ENCODE peak calls at places on chromosomes 3 and 15, in ten cellular contexts. B is stimulated activated CD4-positive, alpha-beta T cell treated with anti-CD3 and anti-CD28 coated beads, Interleukin-2, amount 100 ng/mL, for 48 hours; V is HTR-8/SVneo; M is RWPE1; G is NCI-H774; O is Ammon's horn; P is anterior cingulate cortex; A is amniotic epithelial cell; Z is NCI-H1092 treated with DMSO at 0.1 percent for 48 hours; S is naive thymus-derived CD8-positive, alpha-beta T cell. Q is an unnamed sample.

GRCh38 chr15:77599899-77600298 is 32.8 kb downstream of the LINGO1 start:
- DNase-seq in B (no peak), V (peak), M (peak), G (peak), O (peak), P (peak), A (peak), Z (peak), S (no peak), Q (no peak)

GRCh38 chr3:12955651-12956315 is 114.4 kb upstream of the RPL32 start:
- DNase-seq in B (no peak), V (no peak), M (no peak), G (no peak), O (no peak), P (no peak), A (no peak), Z (no peak), S (no peak), Q (no peak)

GRCh38 chr3:79002465-79003372 is 765.1 kb downstream of the ROBO1 start:
- DNase-seq in B (no peak), V (no peak), M (no peak), G (no peak), O (no peak), P (no peak), A (no peak), Z (no peak), S (no peak), Q (no peak)

GRCh38 chr3:18079739-18080138 is 337.3 kb upstream of the TBC1D5 start:
- DNase-seq in B (no peak), V (no peak), M (no peak), G (no peak), O (no peak), P (no peak), A (no peak), Z (no peak), S (no peak), Q (no peak)

GRCh38 chr15:92151741-92152140 is 241.9 kb upstream of the ST8SIA2 start:
- DNase-seq in B (no peak), V (no peak), M (no peak), G (no peak), O (no peak), P (no peak), A (no peak), Z (no peak), S (no peak), Q (no peak)

GRCh38 chr3:161403251-161403650 is 31.9 kb upstream of the SPTSSB start:
- DNase-seq in B (no peak), V (peak), M (peak), G (no peak), O (no peak), P (no peak), A (peak), Z (no peak), S (no peak), Q (no peak)

GRCh38 chr3:31980530-31981205 is 394 bp downstream of the OSBPL10 start:
- DNase-seq in B (peak), V (peak), M (no peak), G (peak), O (peak), P (no peak), A (peak), Z (peak), S (peak), Q (peak)

GRCh38 chr15:85733415-85733814 is 61.3 kb downstream of the KLHL25 start:
- DNase-seq in B (no peak), V (no peak), M (no peak), G (no peak), O (no peak), P (no peak), A (peak), Z (no peak), S (no peak), Q (no peak)

GRCh38 chr3:172034786-172035685 is 4.3 kb upstream of the FNDC3B start:
- DNase-seq in B (no peak), V (peak), M (peak), G (no peak), O (peak), P (no peak), A (peak), Z (peak), S (no peak), Q (no peak)

GRCh38 chr3:177483182-177483967 is 286.1 kb upstream of the TBL1XR1 start:
- DNase-seq in B (no peak), V (no peak), M (no peak), G (peak), O (no peak), P (no peak), A (no peak), Z (no peak), S (no peak), Q (no peak)

GRCh38 chr3:12938258-12938711 is 96.9 kb upstream of the RPL32 start:
- DNase-seq in B (no peak), V (no peak), M (no peak), G (no peak), O (no peak), P (no peak), A (no peak), Z (no peak), S (no peak), Q (no peak)

GRCh38 chr3:106067711-106068110 is 198.9 kb upstream of the CBLB start:
- DNase-seq in B (no peak), V (no peak), M (no peak), G (no peak), O (no peak), P (no peak), A (no peak), Z (no peak), S (no peak), Q (no peak)

GRCh38 chr3:41598804-41599481 is 363.0 kb downstream of the ULK4 start:
- DNase-seq in B (no peak), V (no peak), M (no peak), G (no peak), O (no peak), P (no peak), A (peak), Z (no peak), S (no peak), Q (no peak)

GRCh38 chr15:51424780-51425179 is 83.3 kb downstream of the GLDN start:
- DNase-seq in B (no peak), V (no peak), M (peak), G (no peak), O (no peak), P (no peak), A (no peak), Z (no peak), S (no peak), Q (no peak)

GRCh38 chr3:39261726-39262125 is 18.1 kb downstream of the CX3CR1 start:
- DNase-seq in B (no peak), V (no peak), M (no peak), G (no peak), O (no peak), P (no peak), A (no peak), Z (no peak), S (no peak), Q (no peak)

GRCh38 chr15:39426552-39427532 is 154.0 kb upstream of the THBS1 start:
- DNase-seq in B (peak), V (no peak), M (no peak), G (no peak), O (peak), P (peak), A (peak), Z (peak), S (peak), Q (no peak)

GRCh38 chr15:91694131-91694828 is 159.2 kb upstream of the SLCO3A1 start:
- DNase-seq in B (no peak), V (no peak), M (no peak), G (no peak), O (peak), P (no peak), A (no peak), Z (no peak), S (no peak), Q (no peak)

GRCh38 chr3:177824190-177824786 is 627.0 kb upstream of the TBL1XR1 start:
- DNase-seq in B (no peak), V (no peak), M (peak), G (peak), O (peak), P (no peak), A (peak), Z (peak), S (no peak), Q (no peak)

GRCh38 chr15:92634641-92635272 is 20.8 kb downstream of the FAM174B start:
- DNase-seq in B (no peak), V (no peak), M (no peak), G (no peak), O (peak), P (no peak), A (no peak), Z (no peak), S (no peak), Q (no peak)

GRCh38 chr3:102471001-102471400 is 36.2 kb downstream of the ZPLD1 start:
- DNase-seq in B (no peak), V (no peak), M (no peak), G (no peak), O (no peak), P (no peak), A (no peak), Z (no peak), S (no peak), Q (no peak)

GRCh38 chr3:191761906-191762305 is 300.9 kb downstream of the PYDC2 start:
- DNase-seq in B (no peak), V (no peak), M (no peak), G (no peak), O (no peak), P (no peak), A (no peak), Z (no peak), S (no peak), Q (no peak)

GRCh38 chr3:11558918-11559815 is 84.5 kb downstream of the VGLL4 start:
- DNase-seq in B (no peak), V (no peak), M (no peak), G (no peak), O (no peak), P (no peak), A (no peak), Z (no peak), S (no peak), Q (no peak)

GRCh38 chr15:72785452-72786243 is 2.1 kb upstream of the ADPGK start:
- DNase-seq in B (peak), V (no peak), M (no peak), G (no peak), O (peak), P (peak), A (peak), Z (no peak), S (no peak), Q (no peak)

GRCh38 chr15:90600954-90601353 is 71.2 kb downstream of the CRTC3 start:
- DNase-seq in B (no peak), V (no peak), M (no peak), G (no peak), O (no peak), P (no peak), A (no peak), Z (no peak), S (no peak), Q (no peak)

GRCh38 chr3:177646749-177647148 is 449.5 kb upstream of the TBL1XR1 start:
- DNase-seq in B (no peak), V (no peak), M (no peak), G (no peak), O (peak), P (no peak), A (no peak), Z (no peak), S (no peak), Q (no peak)

GRCh38 chr15:72724028-72724427 is 38.0 kb downstream of the BBS4 start:
- DNase-seq in B (no peak), V (no peak), M (no peak), G (no peak), O (no peak), P (no peak), A (peak), Z (no peak), S (no peak), Q (no peak)

GRCh38 chr15:60345616-60346015 is 52.2 kb downstream of the ANXA2 start:
- DNase-seq in B (no peak), V (no peak), M (no peak), G (no peak), O (no peak), P (no peak), A (no peak), Z (no peak), S (no peak), Q (no peak)

GRCh38 chr3:183975981-183976662 is 41.6 kb downstream of the ABCC5 start:
- DNase-seq in B (no peak), V (no peak), M (no peak), G (no peak), O (no peak), P (no peak), A (peak), Z (no peak), S (no peak), Q (no peak)

GRCh38 chr15:78438595-78439285 is 724 bp downstream of the IREB2 start:
- DNase-seq in B (peak), V (peak), M (peak), G (no peak), O (no peak), P (no peak), A (peak), Z (peak), S (no peak), Q (no peak)

GRCh38 chr3:39106281-39107055 is 959 bp downstream of the GORASP1 start:
- DNase-seq in B (no peak), V (peak), M (peak), G (no peak), O (no peak), P (no peak), A (peak), Z (no peak), S (no peak), Q (no peak)

GRCh38 chr3:115930922-115931321 is 307.6 kb downstream of the GAP43 start:
- DNase-seq in B (no peak), V (no peak), M (no peak), G (no peak), O (no peak), P (no peak), A (no peak), Z (no peak), S (no peak), Q (no peak)

GRCh38 chr3:157999246-157999645 is 107.0 kb downstream of the SHOX2 start:
- DNase-seq in B (no peak), V (no peak), M (no peak), G (peak), O (no peak), P (no peak), A (no peak), Z (peak), S (no peak), Q (no peak)

GRCh38 chr3:52031896-52032295 is 24.5 kb downstream of the DUSP7 start:
- DNase-seq in B (no peak), V (no peak), M (no peak), G (no peak), O (no peak), P (no peak), A (no peak), Z (no peak), S (no peak), Q (no peak)

GRCh38 chr3:147915057-147915456 is 505.9 kb downstream of the ZIC1 start:
- DNase-seq in B (no peak), V (no peak), M (no peak), G (no peak), O (no peak), P (no peak), A (peak), Z (no peak), S (no peak), Q (peak)

GRCh38 chr3:112582242-112582874 is 20.5 kb downstream of the SLC35A5 start:
- DNase-seq in B (peak), V (peak), M (no peak), G (no peak), O (peak), P (no peak), A (peak), Z (peak), S (no peak), Q (peak)

GRCh38 chr3:126476166-126476975 is 680 bp upstream of the ZXDC start:
- DNase-seq in B (no peak), V (peak), M (no peak), G (peak), O (peak), P (peak), A (peak), Z (peak), S (peak), Q (no peak)

Q was measured in T1000.